ENCODE peak calls at places on chromosome 5, in nine cellular contexts. One of them, this sample, is unnamed.

GRCh38 chr5:76290321-76290757 is 112.7 kb upstream of the IQGAP2 start:
- DNase-seq in hepatocyte: no peak
- DNase-seq in GM06990: no peak
- DNase-seq in stimulated activated CD8-positive, alpha-beta memory T cell treated with anti-CD3 and anti-CD28 coated beads, Interleukin-7, amount 100 ng/mL, for 1 hour: no peak
- DNase-seq in EH: no peak
- DNase-seq in breast epithelium: peak; percentile 46
- DNase-seq in iPS-NIHi11: no peak
- DNase-seq in type B pancreatic cell: no peak
- DNase-seq in HT1080: no peak
- DNase-seq in this sample: no peak

GRCh38 chr5:150272531-150272930 is 17.0 kb downstream of the CAMK2A start:
- DNase-seq in hepatocyte: peak; percentile 59
- DNase-seq in HT1080: peak; percentile 68
- DNase-seq in GM06990: no peak
- DNase-seq in breast epithelium: no peak
- DNase-seq in type B pancreatic cell: no peak
- DNase-seq in iPS-NIHi11: peak; percentile 67
- DNase-seq in stimulated activated CD8-positive, alpha-beta memory T cell treated with anti-CD3 and anti-CD28 coated beads, Interleukin-7, amount 100 ng/mL, for 1 hour: no peak
- DNase-seq in EH: peak; percentile 67
- DNase-seq in this sample: peak; percentile 36

GRCh38 chr5:83518676-83519075 is 47.1 kb downstream of the VCAN start:
- DNase-seq in stimulated activated CD8-positive, alpha-beta memory T cell treated with anti-CD3 and anti-CD28 coated beads, Interleukin-7, amount 100 ng/mL, for 1 hour: no peak
- DNase-seq in HT1080: no peak
- DNase-seq in EH: no peak
- DNase-seq in type B pancreatic cell: no peak
- DNase-seq in hepatocyte: no peak
- DNase-seq in GM06990: no peak
- DNase-seq in iPS-NIHi11: no peak
- DNase-seq in breast epithelium: no peak
- DNase-seq in this sample: no peak

GRCh38 chr5:65391591-65391990 is 90.1 kb downstream of the ADAMTS6 start:
- DNase-seq in breast epithelium: no peak
- DNase-seq in EH: peak; percentile 70
- DNase-seq in iPS-NIHi11: no peak
- DNase-seq in type B pancreatic cell: no peak
- DNase-seq in hepatocyte: no peak
- DNase-seq in HT1080: peak; percentile 28
- DNase-seq in stimulated activated CD8-positive, alpha-beta memory T cell treated with anti-CD3 and anti-CD28 coated beads, Interleukin-7, amount 100 ng/mL, for 1 hour: no peak
- DNase-seq in GM06990: no peak
- DNase-seq in this sample: no peak

GRCh38 chr5:60687927-60688720 is 11.8 kb downstream of the DEPDC1B start:
- DNase-seq in GM06990: no peak
- DNase-seq in type B pancreatic cell: no peak
- DNase-seq in breast epithelium: no peak
- DNase-seq in stimulated activated CD8-positive, alpha-beta memory T cell treated with anti-CD3 and anti-CD28 coated beads, Interleukin-7, amount 100 ng/mL, for 1 hour: no peak
- DNase-seq in HT1080: peak; percentile 32
- DNase-seq in EH: peak; percentile 59
- DNase-seq in iPS-NIHi11: peak; percentile 45
- DNase-seq in hepatocyte: peak; percentile 67
- DNase-seq in this sample: no peak

GRCh38 chr5:91206734-91207133 is 176.4 kb downstream of the ARRDC3 start:
- DNase-seq in breast epithelium: no peak
- DNase-seq in GM06990: no peak
- DNase-seq in iPS-NIHi11: no peak
- DNase-seq in hepatocyte: no peak
- DNase-seq in type B pancreatic cell: no peak
- DNase-seq in HT1080: peak; percentile 78
- DNase-seq in EH: peak; percentile 84
- DNase-seq in stimulated activated CD8-positive, alpha-beta memory T cell treated with anti-CD3 and anti-CD28 coated beads, Interleukin-7, amount 100 ng/mL, for 1 hour: no peak
- DNase-seq in this sample: no peak

GRCh38 chr5:135245521-135246499 is 153.2 kb downstream of the MACROH2A1 start:
- DNase-seq in iPS-NIHi11: no peak
- DNase-seq in type B pancreatic cell: peak; percentile 45
- DNase-seq in GM06990: no peak
- DNase-seq in hepatocyte: no peak
- DNase-seq in breast epithelium: peak; percentile 9
- DNase-seq in stimulated activated CD8-positive, alpha-beta memory T cell treated with anti-CD3 and anti-CD28 coated beads, Interleukin-7, amount 100 ng/mL, for 1 hour: no peak
- DNase-seq in EH: peak; percentile 80
- DNase-seq in HT1080: peak; percentile 91
- DNase-seq in this sample: no peak

GRCh38 chr5:113195197-113195715 is 218.7 kb downstream of the DCP2 start:
- DNase-seq in HT1080: no peak
- DNase-seq in stimulated activated CD8-positive, alpha-beta memory T cell treated with anti-CD3 and anti-CD28 coated beads, Interleukin-7, amount 100 ng/mL, for 1 hour: no peak
- DNase-seq in EH: no peak
- DNase-seq in GM06990: no peak
- DNase-seq in type B pancreatic cell: no peak
- DNase-seq in iPS-NIHi11: no peak
- DNase-seq in hepatocyte: no peak
- DNase-seq in breast epithelium: no peak
- DNase-seq in this sample: no peak

GRCh38 chr5:149212203-149212951 is 59.3 kb upstream of the AFAP1L1 start:
- DNase-seq in stimulated activated CD8-positive, alpha-beta memory T cell treated with anti-CD3 and anti-CD28 coated beads, Interleukin-7, amount 100 ng/mL, for 1 hour: no peak
- DNase-seq in breast epithelium: no peak
- DNase-seq in GM06990: no peak
- DNase-seq in EH: peak; percentile 100
- DNase-seq in iPS-NIHi11: no peak
- DNase-seq in type B pancreatic cell: no peak
- DNase-seq in HT1080: peak; percentile 98
- DNase-seq in hepatocyte: peak; percentile 35
- DNase-seq in this sample: no peak

GRCh38 chr5:172102913-172103629 is 85.0 kb downstream of the STK10 start:
- DNase-seq in hepatocyte: peak; percentile 64
- DNase-seq in stimulated activated CD8-positive, alpha-beta memory T cell treated with anti-CD3 and anti-CD28 coated beads, Interleukin-7, amount 100 ng/mL, for 1 hour: no peak
- DNase-seq in iPS-NIHi11: peak; percentile 65
- DNase-seq in HT1080: peak; percentile 97
- DNase-seq in EH: peak; percentile 99
- DNase-seq in GM06990: no peak
- DNase-seq in breast epithelium: peak; percentile 77
- DNase-seq in type B pancreatic cell: no peak
- DNase-seq in this sample: no peak

GRCh38 chr5:96781734-96782064 is 26.0 kb downstream of the ERAP1 start:
- DNase-seq in stimulated activated CD8-positive, alpha-beta memory T cell treated with anti-CD3 and anti-CD28 coated beads, Interleukin-7, amount 100 ng/mL, for 1 hour: no peak
- DNase-seq in HT1080: no peak
- DNase-seq in hepatocyte: peak; percentile 31
- DNase-seq in breast epithelium: no peak
- DNase-seq in EH: no peak
- DNase-seq in GM06990: no peak
- DNase-seq in iPS-NIHi11: no peak
- DNase-seq in type B pancreatic cell: no peak
- DNase-seq in this sample: no peak

GRCh38 chr5:8770431-8770830 is 775.4 kb downstream of the SEMA5A start:
- DNase-seq in iPS-NIHi11: no peak
- DNase-seq in breast epithelium: no peak
- DNase-seq in EH: no peak
- DNase-seq in stimulated activated CD8-positive, alpha-beta memory T cell treated with anti-CD3 and anti-CD28 coated beads, Interleukin-7, amount 100 ng/mL, for 1 hour: no peak
- DNase-seq in GM06990: no peak
- DNase-seq in type B pancreatic cell: no peak
- DNase-seq in HT1080: no peak
- DNase-seq in hepatocyte: no peak
- DNase-seq in this sample: no peak

GRCh38 chr5:167241436-167242067 is 1049.9 kb upstream of the WWC1 start:
- DNase-seq in GM06990: no peak
- DNase-seq in breast epithelium: no peak
- DNase-seq in iPS-NIHi11: no peak
- DNase-seq in type B pancreatic cell: no peak
- DNase-seq in stimulated activated CD8-positive, alpha-beta memory T cell treated with anti-CD3 and anti-CD28 coated beads, Interleukin-7, amount 100 ng/mL, for 1 hour: no peak
- DNase-seq in HT1080: no peak
- DNase-seq in EH: no peak
- DNase-seq in hepatocyte: no peak
- DNase-seq in this sample: no peak

GRCh38 chr5:83015676-83016075 is 61.5 kb downstream of the TMEM167A start:
- DNase-seq in hepatocyte: no peak
- DNase-seq in GM06990: no peak
- DNase-seq in HT1080: no peak
- DNase-seq in breast epithelium: no peak
- DNase-seq in iPS-NIHi11: no peak
- DNase-seq in EH: peak; percentile 1
- DNase-seq in type B pancreatic cell: no peak
- DNase-seq in stimulated activated CD8-positive, alpha-beta memory T cell treated with anti-CD3 and anti-CD28 coated beads, Interleukin-7, amount 100 ng/mL, for 1 hour: no peak
- DNase-seq in this sample: no peak

GRCh38 chr5:150180241-150181027 is 9.4 kb upstream of the SLC6A7 start:
- DNase-seq in HT1080: no peak
- DNase-seq in stimulated activated CD8-positive, alpha-beta memory T cell treated with anti-CD3 and anti-CD28 coated beads, Interleukin-7, amount 100 ng/mL, for 1 hour: no peak
- DNase-seq in GM06990: no peak
- DNase-seq in type B pancreatic cell: no peak
- DNase-seq in EH: no peak
- DNase-seq in hepatocyte: no peak
- DNase-seq in breast epithelium: peak; percentile 40
- DNase-seq in iPS-NIHi11: no peak
- DNase-seq in this sample: peak; percentile 34

This sample was measured in GDM1.